ENCODE peak calls at places on chromosomes 11 and 22, in five cellular contexts. One of them, this sample, is unnamed.

GRCh38 chr11:85626496-85626895 is 648 bp downstream of the DLG2 start:
- DNase-seq in T-helper 9 cell: no peak
- DNase-seq in cerebellum: no peak
- DNase-seq in activated CD4-positive, alpha-beta T cell treated with anti-CD3 and anti-CD28 coated beads, Interleukin-2, amount 10 ng/mL, durations not matched to agents 7 days and 5 days: no peak
- DNase-seq in GM19239: no peak
- DNase-seq in this sample: no peak

GRCh38 chr11:102807921-102808320 is 10.0 kb upstream of the MMP1 start:
- DNase-seq in T-helper 9 cell: no peak
- DNase-seq in cerebellum: no peak
- DNase-seq in activated CD4-positive, alpha-beta T cell treated with anti-CD3 and anti-CD28 coated beads, Interleukin-2, amount 10 ng/mL, durations not matched to agents 7 days and 5 days: no peak
- DNase-seq in GM19239: no peak
- DNase-seq in this sample: no peak

GRCh38 chr11:124753624-124754023 is 1.6 kb upstream of the VSIG2 start:
- DNase-seq in T-helper 9 cell: no peak
- DNase-seq in cerebellum: no peak
- DNase-seq in activated CD4-positive, alpha-beta T cell treated with anti-CD3 and anti-CD28 coated beads, Interleukin-2, amount 10 ng/mL, durations not matched to agents 7 days and 5 days: no peak
- DNase-seq in GM19239: no peak
- DNase-seq in this sample: no peak

GRCh38 chr11:60343094-60343704 is 16.1 kb downstream of the MS4A6E start:
- DNase-seq in T-helper 9 cell: no peak
- DNase-seq in cerebellum: no peak
- DNase-seq in activated CD4-positive, alpha-beta T cell treated with anti-CD3 and anti-CD28 coated beads, Interleukin-2, amount 10 ng/mL, durations not matched to agents 7 days and 5 days: peak
- DNase-seq in GM19239: no peak
- DNase-seq in this sample: peak

GRCh38 chr11:19508166-19508565 is 204.5 kb upstream of the NAV2 start:
- DNase-seq in T-helper 9 cell: no peak
- DNase-seq in cerebellum: no peak
- DNase-seq in activated CD4-positive, alpha-beta T cell treated with anti-CD3 and anti-CD28 coated beads, Interleukin-2, amount 10 ng/mL, durations not matched to agents 7 days and 5 days: no peak
- DNase-seq in GM19239: no peak
- DNase-seq in this sample: no peak

GRCh38 chr11:34251640-34251980 is 106.2 kb downstream of the ABTB2 start:
- DNase-seq in T-helper 9 cell: no peak
- DNase-seq in cerebellum: no peak
- DNase-seq in activated CD4-positive, alpha-beta T cell treated with anti-CD3 and anti-CD28 coated beads, Interleukin-2, amount 10 ng/mL, durations not matched to agents 7 days and 5 days: no peak
- DNase-seq in GM19239: no peak
- DNase-seq in this sample: no peak

GRCh38 chr11:84412862-84413261 is 1126.7 kb upstream of the CCDC90B start:
- DNase-seq in T-helper 9 cell: no peak
- DNase-seq in cerebellum: no peak
- DNase-seq in activated CD4-positive, alpha-beta T cell treated with anti-CD3 and anti-CD28 coated beads, Interleukin-2, amount 10 ng/mL, durations not matched to agents 7 days and 5 days: no peak
- DNase-seq in GM19239: no peak
- DNase-seq in this sample: no peak

GRCh38 chr11:47768090-47768620 is 1.0 kb upstream of the FNBP4 start:
- DNase-seq in T-helper 9 cell: no peak
- DNase-seq in cerebellum: peak
- DNase-seq in activated CD4-positive, alpha-beta T cell treated with anti-CD3 and anti-CD28 coated beads, Interleukin-2, amount 10 ng/mL, durations not matched to agents 7 days and 5 days: peak
- DNase-seq in GM19239: no peak
- DNase-seq in this sample: peak

GRCh38 chr22:19430890-19431541 is 517 bp downstream of the HIRA start:
- DNase-seq in T-helper 9 cell: peak
- DNase-seq in cerebellum: no peak
- DNase-seq in activated CD4-positive, alpha-beta T cell treated with anti-CD3 and anti-CD28 coated beads, Interleukin-2, amount 10 ng/mL, durations not matched to agents 7 days and 5 days: peak
- DNase-seq in GM19239: no peak
- DNase-seq in this sample: peak

GRCh38 chr11:107018274-107018901 is at the start of gene GUCY1A2:
- DNase-seq in T-helper 9 cell: no peak
- DNase-seq in cerebellum: peak
- DNase-seq in activated CD4-positive, alpha-beta T cell treated with anti-CD3 and anti-CD28 coated beads, Interleukin-2, amount 10 ng/mL, durations not matched to agents 7 days and 5 days: no peak
- DNase-seq in GM19239: peak
- DNase-seq in this sample: peak

GRCh38 chr11:67254768-67255167 is 11.5 kb upstream of the GRK2 start:
- DNase-seq in T-helper 9 cell: no peak
- DNase-seq in cerebellum: no peak
- DNase-seq in activated CD4-positive, alpha-beta T cell treated with anti-CD3 and anti-CD28 coated beads, Interleukin-2, amount 10 ng/mL, durations not matched to agents 7 days and 5 days: no peak
- DNase-seq in GM19239: no peak
- DNase-seq in this sample: peak

GRCh38 chr11:126332221-126332711 is 23.2 kb upstream of the ST3GAL4 start:
- DNase-seq in T-helper 9 cell: no peak
- DNase-seq in cerebellum: no peak
- DNase-seq in activated CD4-positive, alpha-beta T cell treated with anti-CD3 and anti-CD28 coated beads, Interleukin-2, amount 10 ng/mL, durations not matched to agents 7 days and 5 days: no peak
- DNase-seq in GM19239: no peak
- DNase-seq in this sample: no peak

This sample was measured in MM.1S.